ENCODE peak calls at places on chromosomes 6 and 20, in ten cellular contexts. One of them, this sample, is unnamed.

GRCh38 chr6:75611011-75611701 is 9.5 kb downstream of the SENP6 start:
- DNase-seq in iris pigment epithelial cell: no peak
- DNase-seq in effector CD4-positive, alpha-beta T cell: no peak
- DNase-seq in stimulated activated naive CD8-positive, alpha-beta T cell treated with anti-CD3 and anti-CD28 coated beads, Interleukin-15, Interleukin-2, amounts not matched to agents 100 U/mL and 50 U/mL, for 24 hours: no peak
- DNase-seq in activated naive CD8-positive, alpha-beta T cell treated with anti-CD3 and anti-CD28 coated beads, Interleukin-2, amount 50 U/mL, for 16 hours: no peak
- DNase-seq in heart right ventricle: no peak
- DNase-seq in neural progenitor cell: no peak
- DNase-seq in NT2/D1: no peak
- DNase-seq in chondrocyte: no peak
- DNase-seq in CD8-positive, alpha-beta T cell: no peak
- DNase-seq in this sample: no peak

GRCh38 chr6:43666181-43666920 is 21.2 kb downstream of the MRPS18A start:
- DNase-seq in neural progenitor cell: peak
- DNase-seq in stimulated activated naive CD8-positive, alpha-beta T cell treated with anti-CD3 and anti-CD28 coated beads, Interleukin-15, Interleukin-2, amounts not matched to agents 100 U/mL and 50 U/mL, for 24 hours: no peak
- DNase-seq in NT2/D1: no peak
- DNase-seq in effector CD4-positive, alpha-beta T cell: no peak
- DNase-seq in heart right ventricle: no peak
- DNase-seq in CD8-positive, alpha-beta T cell: no peak
- DNase-seq in iris pigment epithelial cell: no peak
- DNase-seq in chondrocyte: no peak
- DNase-seq in activated naive CD8-positive, alpha-beta T cell treated with anti-CD3 and anti-CD28 coated beads, Interleukin-2, amount 50 U/mL, for 16 hours: no peak
- DNase-seq in this sample: no peak

GRCh38 chr20:31638317-31638716 is 605 bp downstream of the COX4I2 start:
- DNase-seq in NT2/D1: no peak
- DNase-seq in neural progenitor cell: no peak
- DNase-seq in CD8-positive, alpha-beta T cell: no peak
- DNase-seq in effector CD4-positive, alpha-beta T cell: no peak
- DNase-seq in heart right ventricle: no peak
- DNase-seq in iris pigment epithelial cell: no peak
- DNase-seq in stimulated activated naive CD8-positive, alpha-beta T cell treated with anti-CD3 and anti-CD28 coated beads, Interleukin-15, Interleukin-2, amounts not matched to agents 100 U/mL and 50 U/mL, for 24 hours: no peak
- DNase-seq in chondrocyte: no peak
- DNase-seq in activated naive CD8-positive, alpha-beta T cell treated with anti-CD3 and anti-CD28 coated beads, Interleukin-2, amount 50 U/mL, for 16 hours: no peak
- DNase-seq in this sample: no peak

GRCh38 chr20:61359254-61359653 is 107.2 kb downstream of the CDH4 start:
- DNase-seq in activated naive CD8-positive, alpha-beta T cell treated with anti-CD3 and anti-CD28 coated beads, Interleukin-2, amount 50 U/mL, for 16 hours: no peak
- DNase-seq in effector CD4-positive, alpha-beta T cell: no peak
- DNase-seq in NT2/D1: no peak
- DNase-seq in chondrocyte: no peak
- DNase-seq in CD8-positive, alpha-beta T cell: no peak
- DNase-seq in neural progenitor cell: no peak
- DNase-seq in iris pigment epithelial cell: no peak
- DNase-seq in stimulated activated naive CD8-positive, alpha-beta T cell treated with anti-CD3 and anti-CD28 coated beads, Interleukin-15, Interleukin-2, amounts not matched to agents 100 U/mL and 50 U/mL, for 24 hours: no peak
- DNase-seq in heart right ventricle: no peak
- DNase-seq in this sample: no peak

GRCh38 chr6:163780993-163781392 is 366.5 kb downstream of the QKI start:
- DNase-seq in neural progenitor cell: peak
- DNase-seq in iris pigment epithelial cell: no peak
- DNase-seq in effector CD4-positive, alpha-beta T cell: no peak
- DNase-seq in heart right ventricle: peak
- DNase-seq in NT2/D1: no peak
- DNase-seq in CD8-positive, alpha-beta T cell: no peak
- DNase-seq in activated naive CD8-positive, alpha-beta T cell treated with anti-CD3 and anti-CD28 coated beads, Interleukin-2, amount 50 U/mL, for 16 hours: no peak
- DNase-seq in stimulated activated naive CD8-positive, alpha-beta T cell treated with anti-CD3 and anti-CD28 coated beads, Interleukin-15, Interleukin-2, amounts not matched to agents 100 U/mL and 50 U/mL, for 24 hours: no peak
- DNase-seq in chondrocyte: no peak
- DNase-seq in this sample: no peak

GRCh38 chr20:57397693-57398108 is 6.5 kb downstream of the RBM38 start:
- DNase-seq in stimulated activated naive CD8-positive, alpha-beta T cell treated with anti-CD3 and anti-CD28 coated beads, Interleukin-15, Interleukin-2, amounts not matched to agents 100 U/mL and 50 U/mL, for 24 hours: peak
- DNase-seq in neural progenitor cell: no peak
- DNase-seq in iris pigment epithelial cell: no peak
- DNase-seq in heart right ventricle: no peak
- DNase-seq in effector CD4-positive, alpha-beta T cell: peak
- DNase-seq in CD8-positive, alpha-beta T cell: peak
- DNase-seq in activated naive CD8-positive, alpha-beta T cell treated with anti-CD3 and anti-CD28 coated beads, Interleukin-2, amount 50 U/mL, for 16 hours: no peak
- DNase-seq in chondrocyte: peak
- DNase-seq in NT2/D1: no peak
- DNase-seq in this sample: no peak

GRCh38 chr6:136466789-136467585 is 83.2 kb downstream of the MAP7 start:
- DNase-seq in effector CD4-positive, alpha-beta T cell: no peak
- DNase-seq in iris pigment epithelial cell: no peak
- DNase-seq in neural progenitor cell: peak
- DNase-seq in CD8-positive, alpha-beta T cell: no peak
- DNase-seq in chondrocyte: no peak
- DNase-seq in stimulated activated naive CD8-positive, alpha-beta T cell treated with anti-CD3 and anti-CD28 coated beads, Interleukin-15, Interleukin-2, amounts not matched to agents 100 U/mL and 50 U/mL, for 24 hours: no peak
- DNase-seq in activated naive CD8-positive, alpha-beta T cell treated with anti-CD3 and anti-CD28 coated beads, Interleukin-2, amount 50 U/mL, for 16 hours: no peak
- DNase-seq in NT2/D1: no peak
- DNase-seq in heart right ventricle: no peak
- DNase-seq in this sample: no peak

GRCh38 chr6:41239467-41240159 is 11.5 kb downstream of the TREML4 start:
- DNase-seq in iris pigment epithelial cell: no peak
- DNase-seq in NT2/D1: peak
- DNase-seq in effector CD4-positive, alpha-beta T cell: no peak
- DNase-seq in CD8-positive, alpha-beta T cell: no peak
- DNase-seq in activated naive CD8-positive, alpha-beta T cell treated with anti-CD3 and anti-CD28 coated beads, Interleukin-2, amount 50 U/mL, for 16 hours: no peak
- DNase-seq in stimulated activated naive CD8-positive, alpha-beta T cell treated with anti-CD3 and anti-CD28 coated beads, Interleukin-15, Interleukin-2, amounts not matched to agents 100 U/mL and 50 U/mL, for 24 hours: no peak
- DNase-seq in heart right ventricle: no peak
- DNase-seq in neural progenitor cell: peak
- DNase-seq in chondrocyte: no peak
- DNase-seq in this sample: no peak

GRCh38 chr6:29887819-29888581 is 54.3 kb upstream of the HLA-A start:
- DNase-seq in NT2/D1: no peak
- DNase-seq in chondrocyte: no peak
- DNase-seq in neural progenitor cell: peak
- DNase-seq in activated naive CD8-positive, alpha-beta T cell treated with anti-CD3 and anti-CD28 coated beads, Interleukin-2, amount 50 U/mL, for 16 hours: peak
- DNase-seq in stimulated activated naive CD8-positive, alpha-beta T cell treated with anti-CD3 and anti-CD28 coated beads, Interleukin-15, Interleukin-2, amounts not matched to agents 100 U/mL and 50 U/mL, for 24 hours: peak
- DNase-seq in heart right ventricle: peak
- DNase-seq in iris pigment epithelial cell: no peak
- DNase-seq in effector CD4-positive, alpha-beta T cell: peak
- DNase-seq in CD8-positive, alpha-beta T cell: peak
- DNase-seq in this sample: peak

GRCh38 chr20:58140787-58141396 is 87.6 kb downstream of the ANKRD60 start:
- DNase-seq in NT2/D1: no peak
- DNase-seq in iris pigment epithelial cell: no peak
- DNase-seq in CD8-positive, alpha-beta T cell: no peak
- DNase-seq in activated naive CD8-positive, alpha-beta T cell treated with anti-CD3 and anti-CD28 coated beads, Interleukin-2, amount 50 U/mL, for 16 hours: no peak
- DNase-seq in chondrocyte: no peak
- DNase-seq in effector CD4-positive, alpha-beta T cell: no peak
- DNase-seq in neural progenitor cell: no peak
- DNase-seq in stimulated activated naive CD8-positive, alpha-beta T cell treated with anti-CD3 and anti-CD28 coated beads, Interleukin-15, Interleukin-2, amounts not matched to agents 100 U/mL and 50 U/mL, for 24 hours: no peak
- DNase-seq in heart right ventricle: no peak
- DNase-seq in this sample: no peak

GRCh38 chr20:53643031-53643832 is 49.6 kb upstream of the ZNF217 start:
- DNase-seq in heart right ventricle: no peak
- DNase-seq in CD8-positive, alpha-beta T cell: peak
- DNase-seq in neural progenitor cell: no peak
- DNase-seq in effector CD4-positive, alpha-beta T cell: peak
- DNase-seq in stimulated activated naive CD8-positive, alpha-beta T cell treated with anti-CD3 and anti-CD28 coated beads, Interleukin-15, Interleukin-2, amounts not matched to agents 100 U/mL and 50 U/mL, for 24 hours: peak
- DNase-seq in iris pigment epithelial cell: peak
- DNase-seq in activated naive CD8-positive, alpha-beta T cell treated with anti-CD3 and anti-CD28 coated beads, Interleukin-2, amount 50 U/mL, for 16 hours: peak
- DNase-seq in NT2/D1: no peak
- DNase-seq in chondrocyte: no peak
- DNase-seq in this sample: peak

GRCh38 chr6:151847064-151847463 is 39.6 kb downstream of the ESR1 start:
- DNase-seq in chondrocyte: no peak
- DNase-seq in iris pigment epithelial cell: peak
- DNase-seq in heart right ventricle: peak
- DNase-seq in neural progenitor cell: peak
- DNase-seq in effector CD4-positive, alpha-beta T cell: no peak
- DNase-seq in stimulated activated naive CD8-positive, alpha-beta T cell treated with anti-CD3 and anti-CD28 coated beads, Interleukin-15, Interleukin-2, amounts not matched to agents 100 U/mL and 50 U/mL, for 24 hours: peak
- DNase-seq in activated naive CD8-positive, alpha-beta T cell treated with anti-CD3 and anti-CD28 coated beads, Interleukin-2, amount 50 U/mL, for 16 hours: no peak
- DNase-seq in CD8-positive, alpha-beta T cell: no peak
- DNase-seq in NT2/D1: peak
- DNase-seq in this sample: peak

GRCh38 chr6:155352812-155353211 is 38.5 kb upstream of the TFB1M start:
- DNase-seq in iris pigment epithelial cell: peak
- DNase-seq in heart right ventricle: no peak
- DNase-seq in CD8-positive, alpha-beta T cell: no peak
- DNase-seq in chondrocyte: no peak
- DNase-seq in activated naive CD8-positive, alpha-beta T cell treated with anti-CD3 and anti-CD28 coated beads, Interleukin-2, amount 50 U/mL, for 16 hours: no peak
- DNase-seq in effector CD4-positive, alpha-beta T cell: no peak
- DNase-seq in stimulated activated naive CD8-positive, alpha-beta T cell treated with anti-CD3 and anti-CD28 coated beads, Interleukin-15, Interleukin-2, amounts not matched to agents 100 U/mL and 50 U/mL, for 24 hours: no peak
- DNase-seq in NT2/D1: no peak
- DNase-seq in neural progenitor cell: no peak
- DNase-seq in this sample: peak

GRCh38 chr6:42424906-42425474 is 26.7 kb downstream of the TRERF1 start:
- DNase-seq in activated naive CD8-positive, alpha-beta T cell treated with anti-CD3 and anti-CD28 coated beads, Interleukin-2, amount 50 U/mL, for 16 hours: no peak
- DNase-seq in chondrocyte: no peak
- DNase-seq in iris pigment epithelial cell: no peak
- DNase-seq in stimulated activated naive CD8-positive, alpha-beta T cell treated with anti-CD3 and anti-CD28 coated beads, Interleukin-15, Interleukin-2, amounts not matched to agents 100 U/mL and 50 U/mL, for 24 hours: no peak
- DNase-seq in neural progenitor cell: no peak
- DNase-seq in effector CD4-positive, alpha-beta T cell: no peak
- DNase-seq in CD8-positive, alpha-beta T cell: no peak
- DNase-seq in heart right ventricle: no peak
- DNase-seq in NT2/D1: no peak
- DNase-seq in this sample: no peak

GRCh38 chr20:19138758-19139157 is 73.7 kb upstream of the SLC24A3 start:
- DNase-seq in NT2/D1: no peak
- DNase-seq in chondrocyte: no peak
- DNase-seq in stimulated activated naive CD8-positive, alpha-beta T cell treated with anti-CD3 and anti-CD28 coated beads, Interleukin-15, Interleukin-2, amounts not matched to agents 100 U/mL and 50 U/mL, for 24 hours: no peak
- DNase-seq in CD8-positive, alpha-beta T cell: no peak
- DNase-seq in heart right ventricle: no peak
- DNase-seq in activated naive CD8-positive, alpha-beta T cell treated with anti-CD3 and anti-CD28 coated beads, Interleukin-2, amount 50 U/mL, for 16 hours: no peak
- DNase-seq in effector CD4-positive, alpha-beta T cell: no peak
- DNase-seq in iris pigment epithelial cell: no peak
- DNase-seq in neural progenitor cell: no peak
- DNase-seq in this sample: no peak

GRCh38 chr20:64069614-64070243 is 6.7 kb downstream of the TCEA2 start:
- DNase-seq in effector CD4-positive, alpha-beta T cell: no peak
- DNase-seq in heart right ventricle: no peak
- DNase-seq in chondrocyte: no peak
- DNase-seq in CD8-positive, alpha-beta T cell: no peak
- DNase-seq in stimulated activated naive CD8-positive, alpha-beta T cell treated with anti-CD3 and anti-CD28 coated beads, Interleukin-15, Interleukin-2, amounts not matched to agents 100 U/mL and 50 U/mL, for 24 hours: no peak
- DNase-seq in iris pigment epithelial cell: no peak
- DNase-seq in NT2/D1: no peak
- DNase-seq in neural progenitor cell: peak
- DNase-seq in activated naive CD8-positive, alpha-beta T cell treated with anti-CD3 and anti-CD28 coated beads, Interleukin-2, amount 50 U/mL, for 16 hours: no peak
- DNase-seq in this sample: no peak

GRCh38 chr6:28207244-28208179 is 17.6 kb upstream of the ZSCAN9 start:
- DNase-seq in NT2/D1: no peak
- DNase-seq in effector CD4-positive, alpha-beta T cell: no peak
- DNase-seq in stimulated activated naive CD8-positive, alpha-beta T cell treated with anti-CD3 and anti-CD28 coated beads, Interleukin-15, Interleukin-2, amounts not matched to agents 100 U/mL and 50 U/mL, for 24 hours: peak
- DNase-seq in chondrocyte: no peak
- DNase-seq in heart right ventricle: no peak
- DNase-seq in CD8-positive, alpha-beta T cell: no peak
- DNase-seq in neural progenitor cell: peak
- DNase-seq in activated naive CD8-positive, alpha-beta T cell treated with anti-CD3 and anti-CD28 coated beads, Interleukin-2, amount 50 U/mL, for 16 hours: no peak
- DNase-seq in iris pigment epithelial cell: peak
- DNase-seq in this sample: peak

GRCh38 chr6:138657026-138657425 is 116.5 kb upstream of the CCDC28A start:
- DNase-seq in heart right ventricle: no peak
- DNase-seq in CD8-positive, alpha-beta T cell: no peak
- DNase-seq in NT2/D1: no peak
- DNase-seq in effector CD4-positive, alpha-beta T cell: no peak
- DNase-seq in neural progenitor cell: no peak
- DNase-seq in stimulated activated naive CD8-positive, alpha-beta T cell treated with anti-CD3 and anti-CD28 coated beads, Interleukin-15, Interleukin-2, amounts not matched to agents 100 U/mL and 50 U/mL, for 24 hours: no peak
- DNase-seq in chondrocyte: no peak
- DNase-seq in iris pigment epithelial cell: no peak
- DNase-seq in activated naive CD8-positive, alpha-beta T cell treated with anti-CD3 and anti-CD28 coated beads, Interleukin-2, amount 50 U/mL, for 16 hours: no peak
- DNase-seq in this sample: no peak

GRCh38 chr6:158665332-158665731 is 15.5 kb downstream of the SYTL3 start:
- DNase-seq in heart right ventricle: no peak
- DNase-seq in effector CD4-positive, alpha-beta T cell: no peak
- DNase-seq in neural progenitor cell: no peak
- DNase-seq in activated naive CD8-positive, alpha-beta T cell treated with anti-CD3 and anti-CD28 coated beads, Interleukin-2, amount 50 U/mL, for 16 hours: no peak
- DNase-seq in NT2/D1: no peak
- DNase-seq in iris pigment epithelial cell: no peak
- DNase-seq in chondrocyte: no peak
- DNase-seq in stimulated activated naive CD8-positive, alpha-beta T cell treated with anti-CD3 and anti-CD28 coated beads, Interleukin-15, Interleukin-2, amounts not matched to agents 100 U/mL and 50 U/mL, for 24 hours: no peak
- DNase-seq in CD8-positive, alpha-beta T cell: no peak
- DNase-seq in this sample: no peak

GRCh38 chr6:40436685-40437604 is 150.2 kb downstream of the LRFN2 start:
- DNase-seq in chondrocyte: no peak
- DNase-seq in NT2/D1: no peak
- DNase-seq in activated naive CD8-positive, alpha-beta T cell treated with anti-CD3 and anti-CD28 coated beads, Interleukin-2, amount 50 U/mL, for 16 hours: no peak
- DNase-seq in stimulated activated naive CD8-positive, alpha-beta T cell treated with anti-CD3 and anti-CD28 coated beads, Interleukin-15, Interleukin-2, amounts not matched to agents 100 U/mL and 50 U/mL, for 24 hours: no peak
- DNase-seq in effector CD4-positive, alpha-beta T cell: no peak
- DNase-seq in CD8-positive, alpha-beta T cell: no peak
- DNase-seq in neural progenitor cell: no peak
- DNase-seq in heart right ventricle: no peak
- DNase-seq in iris pigment epithelial cell: peak
- DNase-seq in this sample: peak

GRCh38 chr6:123901441-123901840 is 97.8 kb downstream of the NKAIN2 start:
- DNase-seq in neural progenitor cell: no peak
- DNase-seq in chondrocyte: no peak
- DNase-seq in activated naive CD8-positive, alpha-beta T cell treated with anti-CD3 and anti-CD28 coated beads, Interleukin-2, amount 50 U/mL, for 16 hours: no peak
- DNase-seq in iris pigment epithelial cell: no peak
- DNase-seq in stimulated activated naive CD8-positive, alpha-beta T cell treated with anti-CD3 and anti-CD28 coated beads, Interleukin-15, Interleukin-2, amounts not matched to agents 100 U/mL and 50 U/mL, for 24 hours: no peak
- DNase-seq in CD8-positive, alpha-beta T cell: no peak
- DNase-seq in heart right ventricle: no peak
- DNase-seq in NT2/D1: no peak
- DNase-seq in effector CD4-positive, alpha-beta T cell: no peak
- DNase-seq in this sample: peak

GRCh38 chr6:83474309-83474708 is 38.0 kb upstream of the PRSS35 start:
- DNase-seq in heart right ventricle: peak
- DNase-seq in NT2/D1: no peak
- DNase-seq in CD8-positive, alpha-beta T cell: no peak
- DNase-seq in effector CD4-positive, alpha-beta T cell: no peak
- DNase-seq in chondrocyte: no peak
- DNase-seq in iris pigment epithelial cell: peak
- DNase-seq in neural progenitor cell: no peak
- DNase-seq in stimulated activated naive CD8-positive, alpha-beta T cell treated with anti-CD3 and anti-CD28 coated beads, Interleukin-15, Interleukin-2, amounts not matched to agents 100 U/mL and 50 U/mL, for 24 hours: no peak
- DNase-seq in activated naive CD8-positive, alpha-beta T cell treated with anti-CD3 and anti-CD28 coated beads, Interleukin-2, amount 50 U/mL, for 16 hours: no peak
- DNase-seq in this sample: peak

GRCh38 chr20:14069796-14070195 is 74.5 kb downstream of the MACROD2 start:
- DNase-seq in CD8-positive, alpha-beta T cell: no peak
- DNase-seq in heart right ventricle: no peak
- DNase-seq in iris pigment epithelial cell: peak
- DNase-seq in neural progenitor cell: no peak
- DNase-seq in chondrocyte: no peak
- DNase-seq in effector CD4-positive, alpha-beta T cell: no peak
- DNase-seq in NT2/D1: no peak
- DNase-seq in activated naive CD8-positive, alpha-beta T cell treated with anti-CD3 and anti-CD28 coated beads, Interleukin-2, amount 50 U/mL, for 16 hours: no peak
- DNase-seq in stimulated activated naive CD8-positive, alpha-beta T cell treated with anti-CD3 and anti-CD28 coated beads, Interleukin-15, Interleukin-2, amounts not matched to agents 100 U/mL and 50 U/mL, for 24 hours: no peak
- DNase-seq in this sample: no peak

GRCh38 chr6:10759884-10760329 is 12.3 kb downstream of the TMEM14B start:
- DNase-seq in CD8-positive, alpha-beta T cell: no peak
- DNase-seq in heart right ventricle: no peak
- DNase-seq in neural progenitor cell: no peak
- DNase-seq in activated naive CD8-positive, alpha-beta T cell treated with anti-CD3 and anti-CD28 coated beads, Interleukin-2, amount 50 U/mL, for 16 hours: no peak
- DNase-seq in iris pigment epithelial cell: peak
- DNase-seq in chondrocyte: no peak
- DNase-seq in stimulated activated naive CD8-positive, alpha-beta T cell treated with anti-CD3 and anti-CD28 coated beads, Interleukin-15, Interleukin-2, amounts not matched to agents 100 U/mL and 50 U/mL, for 24 hours: no peak
- DNase-seq in effector CD4-positive, alpha-beta T cell: no peak
- DNase-seq in NT2/D1: no peak
- DNase-seq in this sample: peak

GRCh38 chr6:45617441-45617840 is 239.7 kb upstream of the SUPT3H start:
- DNase-seq in effector CD4-positive, alpha-beta T cell: no peak
- DNase-seq in neural progenitor cell: no peak
- DNase-seq in chondrocyte: no peak
- DNase-seq in CD8-positive, alpha-beta T cell: no peak
- DNase-seq in heart right ventricle: no peak
- DNase-seq in NT2/D1: no peak
- DNase-seq in activated naive CD8-positive, alpha-beta T cell treated with anti-CD3 and anti-CD28 coated beads, Interleukin-2, amount 50 U/mL, for 16 hours: no peak
- DNase-seq in stimulated activated naive CD8-positive, alpha-beta T cell treated with anti-CD3 and anti-CD28 coated beads, Interleukin-15, Interleukin-2, amounts not matched to agents 100 U/mL and 50 U/mL, for 24 hours: no peak
- DNase-seq in iris pigment epithelial cell: no peak
- DNase-seq in this sample: no peak

GRCh38 chr20:31496761-31497295 is 17.4 kb upstream of the HM13 start:
- DNase-seq in NT2/D1: no peak
- DNase-seq in effector CD4-positive, alpha-beta T cell: no peak
- DNase-seq in CD8-positive, alpha-beta T cell: no peak
- DNase-seq in iris pigment epithelial cell: no peak
- DNase-seq in activated naive CD8-positive, alpha-beta T cell treated with anti-CD3 and anti-CD28 coated beads, Interleukin-2, amount 50 U/mL, for 16 hours: no peak
- DNase-seq in heart right ventricle: peak
- DNase-seq in neural progenitor cell: no peak
- DNase-seq in chondrocyte: no peak
- DNase-seq in stimulated activated naive CD8-positive, alpha-beta T cell treated with anti-CD3 and anti-CD28 coated beads, Interleukin-15, Interleukin-2, amounts not matched to agents 100 U/mL and 50 U/mL, for 24 hours: no peak
- DNase-seq in this sample: no peak

GRCh38 chr20:41017448-41018042 is 11.1 kb upstream of the TOP1 start:
- DNase-seq in effector CD4-positive, alpha-beta T cell: no peak
- DNase-seq in iris pigment epithelial cell: no peak
- DNase-seq in NT2/D1: no peak
- DNase-seq in neural progenitor cell: no peak
- DNase-seq in heart right ventricle: no peak
- DNase-seq in activated naive CD8-positive, alpha-beta T cell treated with anti-CD3 and anti-CD28 coated beads, Interleukin-2, amount 50 U/mL, for 16 hours: no peak
- DNase-seq in stimulated activated naive CD8-positive, alpha-beta T cell treated with anti-CD3 and anti-CD28 coated beads, Interleukin-15, Interleukin-2, amounts not matched to agents 100 U/mL and 50 U/mL, for 24 hours: no peak
- DNase-seq in chondrocyte: no peak
- DNase-seq in CD8-positive, alpha-beta T cell: no peak
- DNase-seq in this sample: no peak

GRCh38 chr6:87312860-87313259 is 9.5 kb upstream of the SMIM8 start:
- DNase-seq in CD8-positive, alpha-beta T cell: no peak
- DNase-seq in stimulated activated naive CD8-positive, alpha-beta T cell treated with anti-CD3 and anti-CD28 coated beads, Interleukin-15, Interleukin-2, amounts not matched to agents 100 U/mL and 50 U/mL, for 24 hours: no peak
- DNase-seq in chondrocyte: no peak
- DNase-seq in heart right ventricle: no peak
- DNase-seq in activated naive CD8-positive, alpha-beta T cell treated with anti-CD3 and anti-CD28 coated beads, Interleukin-2, amount 50 U/mL, for 16 hours: no peak
- DNase-seq in effector CD4-positive, alpha-beta T cell: no peak
- DNase-seq in iris pigment epithelial cell: no peak
- DNase-seq in neural progenitor cell: no peak
- DNase-seq in NT2/D1: no peak
- DNase-seq in this sample: no peak

This sample was measured in mesenchymal stem cell.